ENCODE peak calls at places on chromosomes 4 and X, in nine cellular contexts. Z, L, S, F, R, K, E, W and H are unnamed samples. For H3K36me3, the result is how much of the 10 kb centered on the place peaks cover.

GRCh38 chrX:1242901-1243402 is 25.7 kb upstream of the CSF2RA start:
- DNase-seq in Z (peak), L (no peak), S (no peak), F (no peak), R (no peak), K (no peak), E (peak), W (no peak), H (peak)

GRCh38 chr4:6391852-6392188 is 80.6 kb downstream of the PPP2R2C start:
- DNase-seq in Z (peak), L (no peak), S (no peak), F (no peak), R (no peak), K (no peak), E (no peak), W (no peak), H (no peak)

GRCh38 chr4:74632634-74633033 is 161.7 kb downstream of the BTC start:
- DNase-seq in Z (peak), L (peak), S (no peak), F (no peak), R (no peak), K (peak), E (no peak), W (no peak), H (no peak)

GRCh38 chr4:142248946-142249345 is 597.2 kb downstream of the INPP4B start:
- DNase-seq in Z (peak), L (no peak), S (no peak), F (no peak), R (no peak), K (peak), E (no peak), W (no peak), H (no peak)

GRCh38 chrX:65871671-65872311 is 168.1 kb downstream of the VSIG4 start:
- DNase-seq in Z (peak), L (no peak), S (no peak), F (peak), R (peak), K (no peak), E (peak), W (peak), H (peak)

GRCh38 chrX:21745756-21746155 is 12.2 kb downstream of the SMPX start:
- DNase-seq in Z (peak), L (no peak), S (peak), F (peak), R (no peak), K (no peak), E (peak), W (peak), H (no peak)

GRCh38 chr4:179071120-179071519 is 1628.9 kb upstream of the AGA start:
- DNase-seq in Z (no peak), L (no peak), S (no peak), F (no peak), R (no peak), K (no peak), E (no peak), W (no peak), H (no peak)

GRCh38 chr4:74390677-74391076 is 25.7 kb downstream of the EREG start:
- DNase-seq in Z (no peak), L (no peak), S (no peak), F (no peak), R (no peak), K (no peak), E (no peak), W (no peak), H (no peak)

GRCh38 chrX:115650916-115651315 is 89.9 kb downstream of the PLS3 start:
- DNase-seq in Z (peak), L (no peak), S (no peak), F (peak), R (peak), K (peak), E (peak), W (peak), H (peak)

GRCh38 chrX:63424063-63424462 is 72.9 kb upstream of the SPIN4 start:
- DNase-seq in Z (peak), L (no peak), S (no peak), F (no peak), R (no peak), K (no peak), E (no peak), W (no peak), H (no peak)

GRCh38 chrX:41066969-41067368 is 18.3 kb upstream of the USP9X start:
- DNase-seq in Z (no peak), L (no peak), S (no peak), F (no peak), R (no peak), K (no peak), E (no peak), W (no peak), H (no peak)

GRCh38 chr4:128573781-128574508 is 235.6 kb upstream of the JADE1 start:
- DNase-seq in Z (peak), L (no peak), S (no peak), F (no peak), R (peak), K (peak), E (no peak), W (peak), H (no peak)

GRCh38 chr4:37699874-37700481 is 13.8 kb upstream of the RELL1 start:
- DNase-seq in Z (no peak), L (no peak), S (no peak), F (no peak), R (no peak), K (no peak), E (no peak), W (peak), H (no peak)

GRCh38 chr4:44016582-44017421 is 431.8 kb downstream of the KCTD8 start:
- DNase-seq in Z (no peak), L (no peak), S (no peak), F (peak), R (no peak), K (peak), E (no peak), W (no peak), H (no peak)

GRCh38 chr4:65083076-65083475 is 587.2 kb downstream of the EPHA5 start:
- DNase-seq in Z (no peak), L (no peak), S (no peak), F (no peak), R (no peak), K (peak), E (no peak), W (no peak), H (no peak)

GRCh38 chr4:82811838-82812672 is 13.5 kb upstream of the SCD5 start:
- DNase-seq in Z (no peak), L (no peak), S (no peak), F (no peak), R (no peak), K (peak), E (peak), W (no peak), H (peak)

GRCh38 chr4:1204828-1205591 is 32.6 kb upstream of the SPON2 start:
- DNase-seq in Z (no peak), L (no peak), S (no peak), F (peak), R (peak), K (no peak), E (peak), W (peak), H (peak)

GRCh38 chr4:74547042-74547441 is 102.1 kb downstream of the AREG start:
- DNase-seq in Z (peak), L (no peak), S (no peak), F (no peak), R (no peak), K (no peak), E (no peak), W (peak), H (no peak)

GRCh38 chr4:182839256-182839655 is 77.9 kb downstream of the DCTD start:
- DNase-seq in Z (no peak), L (no peak), S (no peak), F (no peak), R (no peak), K (no peak), E (no peak), W (no peak), H (no peak)

GRCh38 chr4:141246683-141247429 is 26.2 kb downstream of the ZNF330 start:
- DNase-seq in Z (peak), L (no peak), S (no peak), F (no peak), R (no peak), K (peak), E (no peak), W (no peak), H (no peak)

GRCh38 chrX:43655961-43656494 is at the start of gene MAOA:
- DNase-seq in Z (peak), L (peak), S (peak), F (peak), R (peak), K (no peak), E (peak), W (peak), H (peak)

GRCh38 chr4:40200881-40201797 is 4.3 kb downstream of the RHOH start:
- DNase-seq in Z (peak), L (no peak), S (no peak), F (no peak), R (no peak), K (peak), E (no peak), W (peak), H (no peak)

GRCh38 chr4:154045086-154045485 is 256.2 kb upstream of the SFRP2 start:
- DNase-seq in Z (no peak), L (no peak), S (no peak), F (no peak), R (no peak), K (no peak), E (no peak), W (no peak), H (no peak)

GRCh38 chr4:98253499-98253898 is 7.7 kb upstream of the RAP1GDS1 start:
- DNase-seq in Z (no peak), L (no peak), S (no peak), F (no peak), R (no peak), K (no peak), E (no peak), W (peak), H (no peak)

GRCh38 chr4:39621582-39621981 is 17.1 kb downstream of the SMIM14 start:
- DNase-seq in Z (peak), L (no peak), S (no peak), F (no peak), R (peak), K (peak), E (peak), W (peak), H (no peak)

GRCh38 chr4:181820518-181820917 is 422.7 kb upstream of the TENM3 start:
- DNase-seq in Z (no peak), L (no peak), S (no peak), F (no peak), R (no peak), K (no peak), E (no peak), W (no peak), H (no peak)

GRCh38 chrX:150199181-150199580 is 163.9 kb upstream of the MAMLD1 start:
- DNase-seq in Z (no peak), L (no peak), S (no peak), F (no peak), R (no peak), K (no peak), E (no peak), W (no peak), H (no peak)

GRCh38 chr4:159070742-159071141 is 32.1 kb upstream of the RAPGEF2 start:
- DNase-seq in Z (peak), L (no peak), S (no peak), F (no peak), R (peak), K (peak), E (no peak), W (no peak), H (no peak)

GRCh38 chr4:128366212-128366611 is 78.6 kb upstream of the PGRMC2 start:
- DNase-seq in Z (no peak), L (no peak), S (no peak), F (no peak), R (no peak), K (no peak), E (no peak), W (no peak), H (no peak)

GRCh38 chrX:65635824-65636223 is 31.6 kb upstream of the MSN start:
- DNase-seq in Z (no peak), L (no peak), S (no peak), F (no peak), R (no peak), K (no peak), E (no peak), W (no peak), H (no peak)

GRCh38 chr4:15040916-15041463 is 38.7 kb downstream of the CPEB2 start:
- DNase-seq in Z (no peak), L (no peak), S (no peak), F (no peak), R (no peak), K (no peak), E (no peak), W (no peak), H (no peak)

GRCh38 chr4:6472387-6473263 is at the start of gene PPP2R2C:
- DNase-seq in Z (peak), L (no peak), S (no peak), F (peak), R (no peak), K (no peak), E (peak), W (no peak), H (peak)

GRCh38 chrX:47501226-47502071 is 18.4 kb upstream of the ZNF41 start:
- DNase-seq in Z (peak), L (no peak), S (no peak), F (no peak), R (no peak), K (peak), E (no peak), W (no peak), H (no peak)

GRCh38 chr4:139628184-139629012 is 37.2 kb upstream of the MGST2 start:
- DNase-seq in Z (no peak), L (no peak), S (no peak), F (no peak), R (no peak), K (no peak), E (peak), W (peak), H (peak)

GRCh38 chr4:174561556-174561955 is 39.3 kb upstream of the HPGD start:
- DNase-seq in Z (peak), L (no peak), S (no peak), F (no peak), R (no peak), K (no peak), E (no peak), W (no peak), H (no peak)

GRCh38 chrX:68175569-68175968 is 257.7 kb downstream of the OPHN1 start:
- DNase-seq in Z (peak), L (no peak), S (no peak), F (no peak), R (no peak), K (peak), E (no peak), W (no peak), H (no peak)

GRCh38 chr4:165326831-165327210 is 648 bp upstream of the MSMO1 start:
- DNase-seq in Z (peak), L (no peak), S (no peak), F (peak), R (no peak), K (no peak), E (peak), W (peak), H (peak)

GRCh38 chr4:165324918-165325304 is 2.6 kb upstream of the MSMO1 start:
- DNase-seq in Z (no peak), L (no peak), S (no peak), F (no peak), R (no peak), K (no peak), E (no peak), W (no peak), H (no peak)

GRCh38 chr4:165327211-165328100 is at the start of gene MSMO1:
- DNase-seq in Z (peak), L (peak), S (peak), F (peak), R (peak), K (peak), E (peak), W (peak), H (peak)

GRCh38 chr4:165324203-165324917 is 3.1 kb upstream of the MSMO1 start:
- DNase-seq in Z (no peak), L (no peak), S (no peak), F (no peak), R (no peak), K (no peak), E (no peak), W (no peak), H (no peak)

GRCh38 chr4:165325732-165326512 is 1.5 kb upstream of the MSMO1 start:
- DNase-seq in Z (peak), L (no peak), S (no peak), F (no peak), R (peak), K (peak), E (peak), W (peak), H (no peak)
- H3K4me3 ChIP-seq in Z (peak), L (peak), S (peak), F (no peak), R (peak), K (peak), E (peak), W (no peak), H (no peak)

GRCh38 chr4:148735432-148736155 is 293.4 kb upstream of the NR3C2 start:
- DNase-seq in Z (no peak), L (no peak), S (no peak), F (no peak), R (no peak), K (no peak), E (no peak), W (no peak), H (no peak)

GRCh38 chr4:148737071-148737470 is 294.9 kb upstream of the NR3C2 start:
- DNase-seq in Z (no peak), L (no peak), S (no peak), F (no peak), R (no peak), K (peak), E (no peak), W (no peak), H (no peak)

GRCh38 chr4:148740701-148741100 is 298.5 kb upstream of the NR3C2 start:
- DNase-seq in Z (no peak), L (no peak), S (no peak), F (no peak), R (no peak), K (no peak), E (no peak), W (no peak), H (no peak)
- H3K36me3 ChIP-seq in Z (under half), L (under half), S (under half), F (under half), R (under half), K (under half), E (under half), W (under half), H (under half)

GRCh38 chrX:3231766-3232165 is 114.7 kb downstream of the MXRA5 start:
- DNase-seq in Z (no peak), L (no peak), S (no peak), F (no peak), R (no peak), K (peak), E (no peak), W (no peak), H (no peak)
- H3K4me3 ChIP-seq in Z (no peak), L (no peak), S (no peak), F (no peak), R (no peak), K (no peak), E (no peak), W (no peak), H (no peak)

DNA sequence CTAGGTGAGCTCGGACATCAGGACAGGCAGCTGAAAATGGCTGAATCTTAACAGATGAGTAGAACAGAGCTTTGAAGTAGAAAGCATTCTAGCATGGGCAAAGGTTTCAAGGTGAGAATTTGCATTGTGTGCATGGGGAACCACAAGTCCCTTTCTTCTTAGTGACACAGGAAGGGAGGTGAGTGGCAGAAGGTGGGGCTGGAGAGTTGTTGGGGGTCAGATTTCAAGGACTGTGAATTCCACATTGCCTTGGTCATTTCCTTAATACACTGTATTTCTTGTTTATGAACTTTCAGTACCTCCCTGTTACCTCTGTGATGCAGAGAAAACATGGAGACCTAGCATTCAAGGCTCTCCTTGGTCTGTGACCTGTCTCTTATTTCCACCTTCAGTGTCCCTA is 4.1 kb downstream of the APEX2 start:
- DNase-seq in Z (peak), L (no peak), S (no peak), F (no peak), R (no peak), K (no peak), E (no peak), W (no peak), H (no peak)
- H3K36me3 ChIP-seq in Z (under half), L (under half), S (under half), F (half or more), R (under half), K (under half), E (under half), W (under half), H (under half)

DNA sequence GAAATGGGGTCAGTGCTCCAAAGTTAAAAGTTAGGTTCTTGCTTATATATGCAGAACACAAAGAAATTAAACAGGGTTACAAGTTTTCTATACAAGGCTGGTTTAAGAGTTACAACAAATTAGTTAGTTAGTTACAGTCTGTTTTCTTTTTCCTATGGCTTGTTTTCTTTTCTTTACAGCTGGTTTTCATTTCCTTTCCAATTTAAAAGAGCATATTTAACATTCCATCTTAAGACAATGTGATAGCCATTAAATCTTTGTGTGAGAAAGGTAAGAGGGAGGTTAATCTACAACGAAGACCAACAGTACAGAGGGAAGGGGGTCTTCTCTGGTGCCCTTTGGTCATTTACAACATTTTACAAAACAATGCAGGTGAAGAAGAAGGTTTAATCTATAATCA is 290.6 kb downstream of the ZNF674 start:
- DNase-seq in Z (no peak), L (no peak), S (no peak), F (no peak), R (no peak), K (no peak), E (no peak), W (no peak), H (no peak)
- H3K4me3 ChIP-seq in Z (no peak), L (no peak), S (no peak), F (no peak), R (no peak), K (no peak), E (no peak), W (no peak), H (no peak)

GRCh38 chr4:2500547-2500946 is 31.6 kb downstream of the RNF4 start:
- DNase-seq in Z (no peak), L (no peak), S (no peak), F (no peak), R (no peak), K (no peak), E (no peak), W (no peak), H (no peak)
- H3K36me3 ChIP-seq in Z (under half), L (half or more), S (half or more), F (half or more), R (under half), K (under half), E (half or more), W (under half), H (under half)

GRCh38 chrX:73855546-73855945 is 292.5 kb downstream of the CHIC1 start:
- DNase-seq in Z (peak), L (no peak), S (peak), F (peak), R (peak), K (peak), E (peak), W (peak), H (peak)

GRCh38 chrX:73850124-73851013 is 287.4 kb downstream of the CHIC1 start:
- DNase-seq in Z (peak), L (no peak), S (no peak), F (peak), R (no peak), K (peak), E (peak), W (peak), H (peak)

GRCh38 chrX:73849054-73849453 is 286.1 kb downstream of the CHIC1 start:
- DNase-seq in Z (no peak), L (no peak), S (no peak), F (peak), R (no peak), K (no peak), E (no peak), W (no peak), H (no peak)

GRCh38 chrX:73851014-73852009 is 288.3 kb downstream of the CHIC1 start:
- DNase-seq in Z (no peak), L (peak), S (no peak), F (no peak), R (no peak), K (peak), E (no peak), W (no peak), H (no peak)

GRCh38 chrX:73852022-73852421 is 289.0 kb downstream of the CHIC1 start:
- DNase-seq in Z (no peak), L (no peak), S (no peak), F (no peak), R (no peak), K (no peak), E (no peak), W (no peak), H (no peak)
- H3K4me3 ChIP-seq in Z (no peak), L (peak), S (peak), F (no peak), R (no peak), K (no peak), E (no peak), W (peak), H (no peak)

GRCh38 chrX:71545364-71545763 is 12.5 kb downstream of the OGT start:
- DNase-seq in Z (no peak), L (no peak), S (no peak), F (no peak), R (no peak), K (no peak), E (no peak), W (no peak), H (no peak)

GRCh38 chrX:71542825-71543224 is 9.9 kb downstream of the OGT start:
- DNase-seq in Z (peak), L (no peak), S (no peak), F (no peak), R (no peak), K (peak), E (no peak), W (no peak), H (no peak)

GRCh38 chrX:71542411-71542810 is 9.5 kb downstream of the OGT start:
- DNase-seq in Z (peak), L (no peak), S (no peak), F (no peak), R (no peak), K (peak), E (no peak), W (peak), H (no peak)

GRCh38 chrX:71541546-71542022 is 8.7 kb downstream of the OGT start:
- DNase-seq in Z (peak), L (no peak), S (no peak), F (no peak), R (no peak), K (peak), E (no peak), W (no peak), H (no peak)

GRCh38 chrX:71543316-71543715 is 10.4 kb downstream of the OGT start:
- DNase-seq in Z (peak), L (no peak), S (no peak), F (no peak), R (no peak), K (peak), E (no peak), W (peak), H (no peak)
- H3K36me3 ChIP-seq in Z (half or more), L (under half), S (half or more), F (half or more), R (half or more), K (under half), E (half or more), W (under half), H (under half)

GRCh38 chr4:113978561-113979156 is 788 bp downstream of the ARSJ start:
- DNase-seq in Z (peak), L (no peak), S (no peak), F (no peak), R (no peak), K (peak), E (peak), W (no peak), H (peak)
- H3K4me3 ChIP-seq in Z (peak), L (peak), S (no peak), F (peak), R (peak), K (peak), E (peak), W (no peak), H (peak)